ENCODE peak calls at places on chromosome 7, in nine cellular contexts. B, J, M, Z, P, X, D, A and Q are unnamed samples.

GRCh38 chr7:78226059-78226658 is 427.6 kb downstream of the PHTF2 start:
- DNase-seq in B (peak; percentile 1), J (peak; percentile 44), M (peak; percentile 22), Z (peak; percentile 37), P (peak; percentile 25), X (peak; percentile 23), D (peak; percentile 26), A (no peak), Q (no peak)

GRCh38 chr7:158957921-158958471 is 101.6 kb downstream of the DYNC2I1 start:
- DNase-seq in B (peak; percentile 43), J (no peak), M (no peak), Z (no peak), P (no peak), X (no peak), D (no peak), A (peak; percentile 54), Q (no peak)

GRCh38 chr7:69445549-69445948 is 152.7 kb upstream of the AUTS2 start:
- DNase-seq in B (no peak), J (peak; percentile 23), M (no peak), Z (no peak), P (no peak), X (no peak), D (no peak), A (no peak), Q (peak; percentile 64)

GRCh38 chr7:122304604-122304975 is at the start of gene FEZF1:
- DNase-seq in B (no peak), J (peak; percentile 19), M (peak; percentile 53), Z (peak; percentile 15), P (no peak), X (no peak), D (no peak), A (no peak), Q (peak; percentile 87)

GRCh38 chr7:109552017-109552416 is 982.3 kb downstream of the DNAJB9 start:
- DNase-seq in B (no peak), J (no peak), M (no peak), Z (no peak), P (no peak), X (no peak), D (no peak), A (no peak), Q (no peak)

GRCh38 chr7:77887567-77887966 is 89.0 kb downstream of the PHTF2 start:
- DNase-seq in B (peak; percentile 35), J (peak; percentile 94), M (no peak), Z (peak; percentile 17), P (peak; percentile 30), X (peak; percentile 90), D (no peak), A (no peak), Q (peak; percentile 58)

GRCh38 chr7:31373337-31374289 is 33.1 kb upstream of the NEUROD6 start:
- DNase-seq in B (peak; percentile 47), J (peak; percentile 55), M (peak; percentile 51), Z (peak; percentile 82), P (peak; percentile 24), X (peak; percentile 45), D (peak; percentile 47), A (no peak), Q (peak; percentile 50)

GRCh38 chr7:43905954-43906326 is 456 bp downstream of the URGCP start:
- DNase-seq in B (peak; percentile 25), J (peak; percentile 59), M (no peak), Z (peak; percentile 55), P (peak; percentile 48), X (peak; percentile 55), D (no peak), A (peak; percentile 49), Q (peak; percentile 91)

GRCh38 chr7:64113981-64114380 is 68.7 kb downstream of the ZNF727 start:
- DNase-seq in B (no peak), J (no peak), M (no peak), Z (no peak), P (no peak), X (no peak), D (no peak), A (no peak), Q (no peak)

GRCh38 chr7:77685219-77685618 is 11.0 kb upstream of the RSBN1L start:
- DNase-seq in B (peak; percentile 31), J (peak; percentile 36), M (no peak), Z (peak; percentile 23), P (no peak), X (no peak), D (no peak), A (peak; percentile 81), Q (no peak)

GRCh38 chr7:157006205-157006747 is 4.2 kb downstream of the MNX1 start:
- DNase-seq in B (no peak), J (no peak), M (no peak), Z (no peak), P (no peak), X (no peak), D (no peak), A (no peak), Q (peak; percentile 90)

GRCh38 chr7:155947051-155947450 is 134.8 kb upstream of the SHH start:
- DNase-seq in B (no peak), J (no peak), M (no peak), Z (no peak), P (no peak), X (peak; percentile 82), D (no peak), A (peak; percentile 81), Q (no peak)

GRCh38 chr7:111982804-111983203 is 223.4 kb downstream of the DOCK4 start:
- DNase-seq in B (no peak), J (no peak), M (no peak), Z (no peak), P (no peak), X (peak; percentile 63), D (no peak), A (no peak), Q (peak; percentile 66)

GRCh38 chr7:32942783-32943653 is 14.2 kb upstream of the FKBP9 start:
- DNase-seq in B (peak; percentile 74), J (peak; percentile 94), M (peak; percentile 50), Z (peak; percentile 94), P (peak; percentile 78), X (peak; percentile 81), D (peak; percentile 41), A (peak; percentile 71), Q (peak; percentile 98)

GRCh38 chr7:151118108-151119054 is 32.1 kb downstream of the AGAP3 start:
- DNase-seq in B (no peak), J (no peak), M (no peak), Z (no peak), P (no peak), X (no peak), D (no peak), A (no peak), Q (peak; percentile 74)

DNA sequence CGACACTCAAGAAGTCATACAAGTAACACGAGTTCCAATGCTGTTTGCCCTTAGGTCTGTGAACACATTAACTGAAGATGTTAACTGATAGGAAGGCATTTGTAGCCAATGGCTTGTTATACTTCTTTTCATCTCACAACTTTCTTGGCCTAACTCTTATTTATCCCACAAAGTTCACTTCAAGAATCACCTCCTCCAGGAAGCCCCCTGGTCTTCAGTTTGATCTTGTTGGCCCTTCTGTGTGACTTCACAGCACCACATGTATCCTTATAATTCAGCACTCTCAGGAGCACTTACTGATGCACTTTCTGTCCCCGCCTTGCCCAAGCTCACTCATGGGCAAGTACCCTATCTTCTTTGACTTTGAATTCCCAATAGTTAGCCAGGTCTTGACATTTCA is 159.6 kb downstream of the RAPGEF5 start:
- DNase-seq in B (no peak), J (no peak), M (no peak), Z (no peak), P (no peak), X (no peak), D (no peak), A (no peak), Q (no peak)
- H3K79me2 ChIP-seq in B (no peaks in the 10 kb centered on the region), J (no peaks in the 10 kb centered on the region), M (no peaks in the 10 kb centered on the region), Z (no peaks in the 10 kb centered on the region), P (peaks cover 4% of the 10 kb centered on the region), X (no peaks in the 10 kb centered on the region), D (no peaks in the 10 kb centered on the region), A (no peaks in the 10 kb centered on the region), Q (no peaks in the 10 kb centered on the region)

GRCh38 chr7:107044347-107045194 is at the start of gene PRKAR2B:
- DNase-seq in B (peak; percentile 9), J (peak; percentile 71), M (peak; percentile 27), Z (peak; percentile 92), P (peak; percentile 83), X (peak; percentile 71), D (peak; percentile 91), A (no peak), Q (peak; percentile 95)
- H2AFZ ChIP-seq in B (peak within 1 kb of the TSS; percentile 80), J (peak within 1 kb of the TSS; percentile 83), M (peak within 1 kb of the TSS; percentile 97), Z (peak within 1 kb of the TSS; percentile 80), P (peak within 1 kb of the TSS; percentile 93), X (peak within 1 kb of the TSS; percentile 91), D (peak within 1 kb of the TSS; percentile 89), A (peak within 1 kb of the TSS; percentile 85), Q (peak within 1 kb of the TSS; percentile 74)

GRCh38 chr7:47788083-47788482 is 160.2 kb downstream of the PKD1L1 start:
- DNase-seq in B (no peak), J (no peak), M (no peak), Z (no peak), P (no peak), X (no peak), D (no peak), A (no peak), Q (no peak)

GRCh38 chr7:47787249-47788069 is 160.8 kb downstream of the PKD1L1 start:
- DNase-seq in B (no peak), J (peak; percentile 33), M (no peak), Z (no peak), P (no peak), X (no peak), D (no peak), A (no peak), Q (no peak)

GRCh38 chr7:47783456-47784240 is 164.6 kb downstream of the PKD1L1 start:
- DNase-seq in B (peak; percentile 90), J (peak; percentile 94), M (peak; percentile 77), Z (peak; percentile 71), P (peak; percentile 95), X (peak; percentile 99), D (no peak), A (peak; percentile 97), Q (no peak)

GRCh38 chr7:47785923-47786556 is 162.2 kb downstream of the PKD1L1 start:
- DNase-seq in B (no peak), J (peak; percentile 28), M (no peak), Z (no peak), P (no peak), X (no peak), D (no peak), A (peak; percentile 43), Q (no peak)

DNA sequence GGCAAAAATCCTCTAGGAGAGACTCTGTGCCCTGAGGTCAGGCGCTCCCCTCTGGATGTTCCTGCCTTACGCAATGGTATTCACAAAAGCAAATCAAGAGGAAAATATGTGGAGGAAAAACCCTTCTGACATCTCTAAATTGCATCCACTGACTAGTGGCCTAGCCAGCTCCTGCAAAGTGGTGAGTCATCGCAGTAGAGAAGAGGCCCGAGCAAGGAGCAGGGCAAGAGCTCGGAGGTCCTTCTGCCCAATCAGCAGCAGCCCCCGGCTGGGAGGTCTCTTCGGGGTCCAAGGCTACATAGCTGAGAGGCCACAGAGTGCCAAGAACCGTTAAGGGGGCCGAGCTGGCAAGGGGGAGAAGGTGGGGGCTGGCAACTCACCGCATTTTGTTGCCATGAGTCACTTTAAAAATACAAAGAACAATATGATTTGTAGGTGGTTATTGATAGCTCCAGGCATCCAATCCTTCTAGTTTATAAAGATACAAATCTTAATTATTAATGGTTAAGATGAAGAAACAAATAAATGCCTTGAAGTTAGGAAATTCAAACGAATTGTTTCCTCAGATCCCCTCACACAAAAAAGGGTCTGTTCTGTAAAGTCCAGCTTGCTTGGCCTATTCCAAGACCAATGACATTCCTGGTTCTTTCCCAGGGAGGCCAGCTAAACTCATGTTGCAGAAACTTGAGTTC is 161.6 kb downstream of the PKD1L1 start:
- DNase-seq in B (peak; percentile 99), J (peak; percentile 99), M (peak; percentile 91), Z (peak; percentile 89), P (peak; percentile 98), X (peak; percentile 100), D (no peak), A (peak; percentile 100), Q (peak; percentile 39)
- H3K4me1 ChIP-seq in B (peaks cover 55% of the 10 kb centered on the region), J (peaks cover 59% of the 10 kb centered on the region), M (peaks cover 53% of the 10 kb centered on the region), Z (peaks cover 44% of the 10 kb centered on the region), P (peaks cover 51% of the 10 kb centered on the region), X (peaks cover 31% of the 10 kb centered on the region), D (no peaks in the 10 kb centered on the region), A (peaks cover 77% of the 10 kb centered on the region), Q (peaks cover 59% of the 10 kb centered on the region)

GRCh38 chr7:129924602-129925001 is 28.2 kb downstream of the UBE2H start:
- DNase-seq in B (no peak), J (no peak), M (no peak), Z (no peak), P (no peak), X (no peak), D (no peak), A (no peak), Q (no peak)
- H3K79me2 ChIP-seq in B (peaks cover 77% of the 10 kb centered on the region), J (peaks cover 94% of the 10 kb centered on the region), M (peaks cover 87% of the 10 kb centered on the region), Z (peaks cover 96% of the 10 kb centered on the region), P (peaks cover 39% of the 10 kb centered on the region), X (peaks cover 3% of the 10 kb centered on the region), D (no peaks in the 10 kb centered on the region), A (peaks cover 78% of the 10 kb centered on the region), Q (peaks cover 76% of the 10 kb centered on the region)